ENCODE peak calls at places on chromosomes 11 and 22, in six cellular contexts. H, M, P, F, I and W are unnamed samples.

GRCh38 chr11:8018742-8019631 is 31.9 kb downstream of the EIF3F start:
- DNase-seq in H (no peak), M (peak; percentile 22), P (no peak), F (peak; percentile 51), I (no peak), W (no peak)

GRCh38 chr11:132054822-132055221 is 684.4 kb downstream of the NTM start:
- DNase-seq in H (no peak), M (no peak), P (no peak), F (no peak), I (no peak), W (no peak)

GRCh38 chr11:105156231-105156630 is 16.7 kb upstream of the CARD18 start:
- DNase-seq in H (no peak), M (peak; percentile 28), P (no peak), F (no peak), I (no peak), W (no peak)

GRCh38 chr22:46965552-46966494 is 203.4 kb downstream of the TBC1D22A start:
- DNase-seq in H (no peak), M (no peak), P (no peak), F (no peak), I (no peak), W (no peak)

GRCh38 chr11:129278586-129279319 is 86.6 kb upstream of the ARHGAP32 start:
- DNase-seq in H (no peak), M (no peak), P (no peak), F (no peak), I (no peak), W (peak; percentile 11)

GRCh38 chr22:50674606-50675552 is 2.3 kb downstream of the SHANK3 start:
- DNase-seq in H (peak; percentile 57), M (peak; percentile 32), P (peak; percentile 61), F (no peak), I (peak; percentile 68), W (no peak)

GRCh38 chr22:19438286-19438685 is 5.9 kb downstream of the MRPL40 start:
- DNase-seq in H (no peak), M (no peak), P (no peak), F (no peak), I (no peak), W (no peak)

GRCh38 chr11:59857444-59858434 is 8.5 kb downstream of the TCN1 start:
- DNase-seq in H (no peak), M (no peak), P (peak; percentile 71), F (peak; percentile 6), I (peak; percentile 62), W (peak; percentile 92)

GRCh38 chr11:77069969-77070582 is 3.3 kb downstream of the CAPN5 start:
- DNase-seq in H (no peak), M (no peak), P (no peak), F (no peak), I (no peak), W (no peak)

GRCh38 chr11:61293869-61294716 is 1.0 kb downstream of the VWCE start:
- DNase-seq in H (no peak), M (peak; percentile 34), P (no peak), F (peak; percentile 67), I (no peak), W (peak; percentile 47)

GRCh38 chr11:27904358-27905055 is 203.4 kb downstream of the KIF18A start:
- DNase-seq in H (no peak), M (no peak), P (no peak), F (no peak), I (no peak), W (no peak)
- TF ChIP-seq POLR2A in H (no peak), M (no peak), P (no peak), F (no peak), I (no peak), W (no peak)

DNA sequence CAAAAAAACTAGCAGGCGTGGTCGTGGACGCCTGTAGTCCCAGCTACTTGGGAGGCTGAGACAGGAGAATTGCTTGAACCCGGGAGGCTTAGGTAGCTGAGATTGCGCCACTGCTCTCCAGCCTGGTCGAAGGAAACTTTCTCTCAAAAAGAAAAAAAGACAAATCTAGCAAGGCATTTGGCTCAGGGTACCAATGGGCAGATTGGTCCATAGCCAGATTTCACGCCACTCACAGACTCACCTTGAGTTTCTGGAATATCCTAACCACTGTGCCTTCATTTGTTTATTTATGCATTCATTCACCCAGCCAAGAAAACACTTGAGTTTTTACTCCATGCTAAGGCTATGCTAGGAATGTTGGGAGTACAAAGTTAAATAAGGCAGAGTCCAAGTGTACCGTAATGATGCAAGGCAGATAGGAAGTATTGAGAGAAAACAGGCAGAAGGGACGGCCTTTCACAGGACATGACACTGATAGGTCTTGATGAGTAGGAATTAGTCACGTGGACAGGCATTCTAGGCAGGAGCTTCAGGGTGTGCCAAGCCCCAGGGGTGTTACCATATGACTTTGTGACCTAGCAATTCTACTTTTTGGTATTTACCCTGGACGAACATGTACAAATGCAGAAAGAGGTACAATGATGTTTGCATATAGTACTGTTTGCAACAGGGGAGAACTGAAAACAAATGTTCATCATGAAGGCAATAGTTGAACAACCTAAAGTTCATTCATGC is 3.0 kb upstream of the PACSIN3 start:
- DNase-seq in H (no peak), M (peak; percentile 99), P (no peak), F (peak; percentile 62), I (no peak), W (peak; percentile 31)
- TF ChIP-seq CTCF in H (no peak), M (no peak), P (no peak), F (no peak), I (no peak), W (no peak)

DNA sequence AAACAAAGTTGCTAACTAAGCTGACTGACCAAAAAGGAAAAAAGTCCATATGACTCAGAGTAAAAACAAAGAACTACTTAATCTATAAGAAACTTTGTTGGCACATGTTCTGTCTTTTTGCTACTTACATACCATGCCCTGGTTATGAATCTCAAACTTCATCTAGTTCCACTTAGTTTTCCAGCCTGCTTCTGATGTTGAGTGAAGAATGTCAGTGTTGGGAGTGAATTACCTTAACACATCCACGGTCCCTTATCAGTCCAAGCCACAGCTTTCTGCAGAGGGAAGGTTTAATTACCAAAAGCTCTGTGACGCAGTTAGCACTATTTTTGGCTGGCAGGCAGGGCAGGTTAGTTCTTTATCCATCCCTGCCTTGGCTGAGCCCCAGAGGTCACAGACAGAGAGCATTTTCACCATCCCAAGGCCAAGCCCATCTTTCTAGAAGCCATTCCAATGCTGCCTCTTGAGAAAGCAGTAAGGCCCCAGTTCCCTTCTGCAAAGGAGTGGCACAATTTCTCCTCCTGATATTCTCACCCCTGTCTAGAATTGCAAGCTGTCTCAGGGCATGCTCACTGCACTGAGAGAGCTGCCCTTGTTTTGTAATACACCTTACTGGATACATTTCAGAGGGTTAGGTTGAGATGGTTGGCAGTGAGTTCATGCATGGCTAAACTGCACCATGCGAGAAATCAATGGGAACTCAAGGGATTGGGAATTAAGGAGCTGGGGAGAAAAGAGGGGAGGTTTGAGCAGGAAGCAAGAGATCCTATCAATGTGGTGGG is 67.1 kb downstream of the SLC1A2 start:
- DNase-seq in H (no peak), M (no peak), P (no peak), F (no peak), I (peak; percentile 36), W (no peak)
- TF ChIP-seq MAX in H (no peak), M (no peak), P (no peak), F (no peak), I (peak; percentile 11), W (no peak)

DNA sequence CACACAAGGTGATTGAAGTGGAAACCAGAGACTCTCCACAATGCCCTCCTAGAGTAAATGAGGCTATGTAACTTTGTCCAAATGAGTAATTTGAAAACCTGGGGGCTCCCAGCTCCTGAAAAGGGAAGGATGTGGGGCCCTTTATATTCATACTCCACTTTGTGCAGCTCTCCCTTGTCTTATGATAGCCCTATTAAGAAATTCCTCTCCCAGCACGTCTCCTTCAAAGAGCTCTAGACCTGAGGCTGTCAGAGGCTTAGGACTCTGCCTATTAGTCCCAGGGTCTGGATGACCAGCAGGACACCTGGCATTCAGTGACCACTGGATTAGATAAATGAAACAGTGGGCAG is 2.1 kb downstream of the SLC43A1 start:
- DNase-seq in H (no peak), M (no peak), P (no peak), F (no peak), I (no peak), W (peak; percentile 62)
- TF ChIP-seq POLR2A in H (no peak), M (no peak), P (no peak), F (no peak), I (no peak), W (no peak)

GRCh38 chr22:42992092-42992491 is 22.9 kb downstream of the PACSIN2 start:
- DNase-seq in H (no peak), M (no peak), P (no peak), F (no peak), I (no peak), W (no peak)

GRCh38 chr22:42991010-42991651 is 23.8 kb downstream of the PACSIN2 start:
- DNase-seq in H (no peak), M (no peak), P (no peak), F (no peak), I (no peak), W (peak; percentile 57)

GRCh38 chr22:42992886-42993479 is 22.0 kb downstream of the PACSIN2 start:
- DNase-seq in H (no peak), M (no peak), P (no peak), F (no peak), I (no peak), W (no peak)

GRCh38 chr22:42993651-42994275 is 21.2 kb downstream of the PACSIN2 start:
- DNase-seq in H (no peak), M (peak; percentile 99), P (no peak), F (no peak), I (no peak), W (peak; percentile 80)

GRCh38 chr22:42990131-42990838 is 24.7 kb downstream of the PACSIN2 start:
- DNase-seq in H (no peak), M (peak; percentile 45), P (no peak), F (peak; percentile 73), I (no peak), W (peak; percentile 59)
- TF ChIP-seq CTCF in H (peak; percentile 29), M (peak; percentile 38), P (peak; percentile 33), F (peak; percentile 62), I (no peak), W (peak; percentile 13)

DNA sequence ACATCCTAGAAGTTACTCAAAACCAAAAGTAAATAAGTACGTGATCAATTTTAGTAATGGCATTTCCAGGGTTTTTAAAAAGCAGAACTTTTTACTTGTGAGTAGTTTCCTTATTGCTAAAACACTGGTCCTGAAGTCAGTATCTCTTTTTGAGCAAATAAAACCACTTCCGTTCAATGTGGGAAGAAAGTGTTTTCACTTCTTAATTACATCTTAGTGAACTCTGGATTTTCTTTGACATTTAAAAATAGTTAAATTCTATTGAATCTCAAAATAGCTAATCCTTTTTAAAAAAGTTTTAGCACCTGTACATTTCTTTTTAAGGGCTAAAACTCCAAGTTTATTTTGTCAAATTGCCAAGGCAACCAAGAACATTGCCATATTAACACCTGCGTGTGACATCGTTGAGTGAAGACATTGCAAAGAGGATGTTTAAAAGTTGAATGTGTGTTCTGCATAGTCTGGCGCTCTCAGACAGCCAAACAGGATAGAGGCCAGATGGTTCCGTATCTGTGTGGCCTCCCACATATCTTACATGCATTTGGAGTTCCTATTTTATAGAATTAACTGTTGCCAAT is 17.2 kb upstream of the OR5B21 start:
- DNase-seq in H (no peak), M (no peak), P (no peak), F (no peak), I (no peak), W (peak; percentile 77)
- TF ChIP-seq MAX in H (no peak), M (no peak), P (no peak), F (no peak), I (no peak), W (no peak)

GRCh38 chr22:26103023-26103422 is 66.2 kb upstream of the SEZ6L start:
- DNase-seq in H (no peak), M (no peak), P (no peak), F (no peak), I (no peak), W (no peak)
- TF ChIP-seq POLR2A in H (no peak), M (no peak), P (no peak), F (no peak), I (no peak), W (no peak)